ENCODE peak calls at places on chromosomes 1 and 21, in five cellular contexts. V is prostate gland, W is mucosa of descending colon, K is HL-60, P is cardiac muscle cell. X is an unnamed sample.

GRCh38 chr1:161119379-161120061 is 1.6 kb downstream of the NIT1 start:
- DNase-seq in V (no peak), W (no peak), K (peak), P (peak), X (no peak)

GRCh38 chr1:89908294-89908992 is 86.5 kb upstream of the ZNF326 start:
- DNase-seq in V (no peak), W (no peak), K (no peak), P (no peak), X (no peak)

GRCh38 chr1:236568285-236568894 is 35.9 kb downstream of the HEATR1 start:
- DNase-seq in V (no peak), W (no peak), K (no peak), P (no peak), X (no peak)

GRCh38 chr1:55214214-55214902 is 806 bp downstream of the USP24 start:
- DNase-seq in V (peak), W (peak), K (peak), P (peak), X (no peak)

GRCh38 chr1:245880754-245881403 is 626.2 kb downstream of the SMYD3 start:
- DNase-seq in V (no peak), W (no peak), K (no peak), P (no peak), X (no peak)

GRCh38 chr1:38476111-38476783 is 383.3 kb downstream of the RRAGC start:
- DNase-seq in V (no peak), W (no peak), K (no peak), P (peak), X (no peak)

GRCh38 chr1:77687519-77687906 is 5.1 kb upstream of the ZZZ3 start:
- DNase-seq in V (no peak), W (peak), K (no peak), P (peak), X (no peak)

GRCh38 chr1:230147253-230148193 is 80.5 kb downstream of the GALNT2 start:
- DNase-seq in V (no peak), W (no peak), K (peak), P (no peak), X (no peak)

GRCh38 chr1:99507906-99508732 is 137.8 kb upstream of the PALMD start:
- DNase-seq in V (no peak), W (no peak), K (no peak), P (no peak), X (no peak)

GRCh38 chr1:74452035-74452434 is 60.4 kb downstream of the LRRC53 start:
- DNase-seq in V (no peak), W (no peak), K (no peak), P (no peak), X (no peak)

GRCh38 chr1:10475510-10475909 is 760 bp downstream of the PEX14 start:
- DNase-seq in V (no peak), W (no peak), K (no peak), P (peak), X (no peak)

GRCh38 chr1:41566969-41567368 is 82.5 kb upstream of the EDN2 start:
- DNase-seq in V (no peak), W (no peak), K (no peak), P (no peak), X (no peak)

GRCh38 chr1:62891961-62892562 is 108.1 kb downstream of the ATG4C start:
- DNase-seq in V (no peak), W (no peak), K (no peak), P (no peak), X (no peak)

GRCh38 chr1:56967900-56968832 is 2.4 kb upstream of the C8B start:
- DNase-seq in V (no peak), W (peak), K (no peak), P (peak), X (no peak)

GRCh38 chr1:9653783-9654517 is 2.4 kb downstream of the PIK3CD start:
- DNase-seq in V (no peak), W (peak), K (peak), P (no peak), X (no peak)

GRCh38 chr1:207244409-207244801 is 77.1 kb upstream of the CD55 start:
- DNase-seq in V (no peak), W (no peak), K (no peak), P (no peak), X (no peak)

GRCh38 chr1:72051538-72051937 is 230.8 kb downstream of the NEGR1 start:
- DNase-seq in V (no peak), W (no peak), K (no peak), P (no peak), X (no peak)

GRCh38 chr1:86487131-86487804 is 18.5 kb downstream of the CLCA1 start:
- DNase-seq in V (no peak), W (no peak), K (no peak), P (no peak), X (no peak)

GRCh38 chr1:175536369-175536768 is 207.0 kb downstream of the TNR start:
- DNase-seq in V (no peak), W (no peak), K (no peak), P (no peak), X (no peak)

GRCh38 chr1:196178083-196178635 is 430.1 kb downstream of the KCNT2 start:
- DNase-seq in V (no peak), W (no peak), K (no peak), P (no peak), X (no peak)

GRCh38 chr1:34163792-34164509 is 1.1 kb downstream of the CSMD2 start:
- DNase-seq in V (no peak), W (no peak), K (no peak), P (peak), X (no peak)

GRCh38 chr1:233111731-233112130 is 161.3 kb downstream of the NTPCR start:
- DNase-seq in V (no peak), W (no peak), K (no peak), P (no peak), X (no peak)

GRCh38 chr1:233113009-233113712 is 162.8 kb downstream of the NTPCR start:
- DNase-seq in V (peak), W (peak), K (peak), P (peak), X (no peak)

GRCh38 chr1:233114159-233114558 is 163.7 kb downstream of the NTPCR start:
- DNase-seq in V (no peak), W (no peak), K (peak), P (no peak), X (no peak)

GRCh38 chr1:233113713-233114028 is 163.3 kb downstream of the NTPCR start:
- DNase-seq in V (no peak), W (no peak), K (peak), P (no peak), X (no peak)

GRCh38 chr1:233112184-233113008 is 162.0 kb downstream of the NTPCR start:
- DNase-seq in V (no peak), W (no peak), K (peak), P (no peak), X (no peak)
- H3K4me3 ChIP-seq in V (no peak), W (no peak), K (no peak), P (no peak), X (no peak)

GRCh38 chr21:31558839-31559367 is 100.6 kb upstream of the SOD1 start:
- DNase-seq in V (peak), W (peak), K (peak), P (peak), X (no peak)
- TF ChIP-seq CTCF in V (peak), W (peak), K (no peak), P (peak), X (peak)

DNA sequence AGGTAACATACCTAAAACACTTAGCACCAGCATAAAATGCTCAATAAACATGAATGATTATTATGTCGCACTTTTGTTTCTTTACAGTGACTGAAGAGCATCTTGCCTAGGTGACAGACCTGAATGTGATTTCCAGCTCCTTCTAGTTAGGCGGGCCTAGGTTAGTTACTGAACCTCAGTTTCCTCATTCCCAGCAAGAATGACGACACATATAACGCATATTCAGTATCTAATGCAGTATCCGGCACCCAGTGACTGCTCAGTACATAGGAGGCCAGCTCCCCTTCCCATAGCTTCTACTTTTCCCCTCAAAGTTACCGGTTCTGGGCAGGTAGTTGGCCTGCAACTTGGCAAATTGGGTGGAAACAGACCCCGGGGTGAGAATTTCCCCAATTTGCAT is 763 bp downstream of the AUNIP start:
- DNase-seq in V (no peak), W (no peak), K (peak), P (no peak), X (no peak)
- H3K4me3 ChIP-seq in V (no peak), W (no peak), K (peak), P (peak), X (peak)

DNA sequence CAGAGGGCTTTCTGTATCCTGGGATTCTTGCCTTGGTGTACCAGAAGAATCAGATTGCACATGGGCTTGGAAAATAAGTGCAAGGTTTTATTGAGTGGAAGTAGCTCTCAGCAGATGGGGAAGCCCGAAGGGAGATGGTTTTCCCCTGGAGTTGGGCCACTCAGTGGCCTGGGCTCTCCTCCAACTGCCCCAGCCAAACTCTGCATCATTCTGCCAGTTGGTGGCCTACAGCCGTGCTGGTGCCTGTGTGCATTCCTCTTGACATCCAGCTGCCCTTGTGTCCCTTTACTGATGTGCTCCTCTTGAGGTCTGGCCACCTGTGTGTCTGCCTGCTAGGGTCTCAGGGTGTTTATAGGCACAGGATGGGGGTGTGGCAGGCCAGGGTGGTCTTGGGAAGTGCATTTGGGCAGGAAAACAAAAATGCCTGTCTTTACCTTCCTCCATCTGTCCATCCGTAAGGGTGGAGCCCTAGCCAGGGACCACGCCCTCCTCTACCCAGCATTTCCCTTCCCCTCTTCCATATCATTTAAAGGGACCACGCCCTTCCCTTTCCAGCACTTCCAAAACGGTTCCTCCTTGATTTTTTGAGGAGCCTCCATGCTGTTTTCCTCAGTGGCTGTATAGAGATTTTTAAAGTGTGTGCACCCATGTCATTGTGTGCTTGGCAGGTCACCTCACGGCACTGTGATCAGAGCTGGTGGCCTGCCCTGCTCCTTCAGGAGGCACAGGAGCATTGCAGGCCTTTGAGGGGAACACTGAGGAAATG is 18.9 kb downstream of the SNAP47 start:
- DNase-seq in V (no peak), W (no peak), K (no peak), P (no peak), X (no peak)
- TF ChIP-seq CTCF in V (no peak), W (no peak), K (no peak), P (no peak), X (no peak)

GRCh38 chr1:156078728-156079127 is 3.5 kb downstream of the MEX3A start:
- DNase-seq in V (no peak), W (no peak), K (no peak), P (no peak), X (no peak)

GRCh38 chr1:156082111-156083091 is at the start of gene MEX3A:
- DNase-seq in V (peak), W (peak), K (peak), P (peak), X (no peak)

GRCh38 chr1:156081174-156082110 is 823 bp downstream of the MEX3A start:
- DNase-seq in V (no peak), W (no peak), K (no peak), P (peak), X (no peak)

GRCh38 chr1:156080598-156081173 is 1.6 kb downstream of the MEX3A start:
- DNase-seq in V (no peak), W (no peak), K (no peak), P (no peak), X (no peak)

GRCh38 chr1:156079762-156080597 is 2.3 kb downstream of the MEX3A start:
- DNase-seq in V (no peak), W (no peak), K (no peak), P (no peak), X (no peak)
- H3K4me3 ChIP-seq in V (no peak), W (no peak), K (no peak), P (peak), X (no peak)

DNA sequence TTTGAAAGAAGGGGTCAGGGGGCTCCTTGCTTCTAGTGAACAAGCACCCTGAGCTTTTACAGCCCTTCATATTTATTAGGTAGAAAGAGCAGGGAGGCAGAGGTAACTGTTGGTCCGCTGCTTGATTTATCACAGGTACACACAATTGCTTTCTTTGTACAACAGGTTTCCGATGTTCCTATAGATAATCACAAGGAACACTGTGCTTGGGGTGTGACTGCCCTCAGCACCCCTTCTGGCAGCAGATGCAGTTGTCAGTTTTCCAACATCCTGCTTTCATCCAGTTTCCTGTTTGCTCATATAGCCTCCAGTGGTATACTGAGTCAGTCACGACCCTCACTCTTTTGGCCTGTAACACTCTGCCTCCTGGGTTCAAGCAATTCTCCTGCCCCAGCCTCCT is 40.6 kb downstream of the SCP2 start:
- DNase-seq in V (peak), W (no peak), K (no peak), P (no peak), X (no peak)
- TF ChIP-seq CTCF in V (no peak), W (no peak), K (no peak), P (no peak), X (no peak)

DNA sequence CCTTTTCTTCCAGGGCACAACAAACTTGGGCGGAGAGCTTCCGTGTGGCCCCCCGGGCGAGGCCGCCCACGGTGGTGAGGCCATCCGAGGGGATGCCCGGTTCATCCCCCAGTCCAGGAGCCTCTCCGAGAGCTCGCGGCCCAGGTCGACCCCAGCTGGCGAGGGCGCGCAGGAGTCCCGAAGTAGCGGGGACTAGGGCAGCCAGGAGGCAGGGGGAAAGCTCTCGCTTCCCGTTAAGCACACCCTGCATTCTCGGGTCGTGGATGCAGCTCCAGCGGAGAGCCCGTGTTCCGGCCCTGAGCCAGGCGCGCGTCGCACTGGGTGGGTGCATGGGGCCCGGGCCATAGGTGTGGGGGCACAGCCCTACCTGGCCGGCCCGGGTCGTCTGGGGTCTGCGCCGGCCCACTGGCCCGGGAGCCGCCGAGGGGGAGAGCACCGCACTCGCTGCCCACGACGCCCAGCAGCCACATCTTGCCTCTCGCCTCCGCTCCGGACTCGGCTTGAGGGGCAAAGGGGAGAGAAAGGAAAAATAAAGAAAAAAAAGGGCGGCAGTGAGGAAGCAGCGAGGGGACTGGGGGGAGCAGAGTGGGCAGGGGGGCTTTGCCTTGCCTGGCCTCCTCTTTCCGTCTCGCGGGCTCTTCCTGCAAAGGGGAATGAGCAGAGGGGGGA is 1.8 kb downstream of the RNF220 start:
- DNase-seq in V (no peak), W (peak), K (no peak), P (peak), X (no peak)
- H3K4me3 ChIP-seq in V (no peak), W (no peak), K (no peak), P (peak), X (no peak)

DNA sequence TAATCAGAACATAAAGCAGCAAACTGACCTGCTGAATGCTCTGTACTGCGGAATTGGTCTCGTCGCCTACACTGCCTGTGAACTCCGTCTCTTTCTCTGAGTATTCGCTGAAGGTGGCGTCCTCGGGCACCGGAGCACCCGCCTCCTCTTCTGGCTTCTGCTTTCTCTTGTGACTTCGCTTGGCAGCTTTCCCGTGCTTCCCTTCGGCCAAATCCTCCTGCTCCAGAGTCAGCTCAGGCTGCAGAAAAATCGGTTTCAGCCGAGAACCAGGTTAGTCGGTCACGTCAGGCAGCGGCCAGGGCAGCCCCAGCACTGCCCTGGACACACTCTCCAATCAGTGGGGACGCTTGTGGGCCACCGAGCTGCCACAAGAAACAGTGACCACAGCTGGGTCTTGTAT is 35.8 kb upstream of the RIPK4 start:
- DNase-seq in V (peak), W (no peak), K (peak), P (no peak), X (peak)
- TF ChIP-seq CTCF in V (no peak), W (no peak), K (no peak), P (no peak), X (peak)

GRCh38 chr1:219049411-219049943 is 124.2 kb upstream of the LYPLAL1 start:
- DNase-seq in V (no peak), W (no peak), K (no peak), P (no peak), X (no peak)
- H3K4me3 ChIP-seq in V (no peak), W (no peak), K (no peak), P (no peak), X (no peak)

X was measured in LNCaP clone FGC.